ENCODE peak calls at places on chromosome 15, in nine cellular contexts. O, P, N, S, E, Q, R, X and K are unnamed samples.

GRCh38 chr15:100252779-100253417 is 88.9 kb downstream of the ADAMTS17 start:
- DNase-seq in E (no peak), O (no peak), X (no peak), Q (no peak), P (no peak), N (no peak), R (no peak), S (no peak), K (no peak)

GRCh38 chr15:44009056-44009455 is 182.3 kb downstream of the WDR76 start:
- DNase-seq in E (no peak), P (no peak), O (no peak), X (no peak), N (peak), S (no peak), R (no peak), Q (no peak), K (no peak)

GRCh38 chr15:74406992-74407705 is 26.6 kb downstream of the SEMA7A start:
- DNase-seq in S (peak), X (no peak), N (peak), P (no peak), E (no peak), O (no peak), R (no peak), Q (no peak), K (no peak)

GRCh38 chr15:79919090-79919748 is 22.4 kb upstream of the MTHFS start:
- DNase-seq in O (no peak), R (no peak), E (no peak), Q (peak), P (no peak), X (no peak), S (no peak), N (no peak), K (no peak)

GRCh38 chr15:68602484-68603240 is 23.9 kb downstream of the CORO2B start:
- DNase-seq in S (no peak), P (no peak), R (no peak), N (no peak), Q (no peak), E (peak), X (no peak), O (no peak), K (no peak)

GRCh38 chr15:93164409-93164808 is 75.4 kb upstream of the RGMA start:
- DNase-seq in X (no peak), E (no peak), O (no peak), N (no peak), S (no peak), P (no peak), R (no peak), Q (no peak), K (no peak)

GRCh38 chr15:76380249-76380648 is 43.7 kb downstream of the ISL2 start:
- DNase-seq in S (no peak), Q (no peak), P (no peak), O (no peak), N (no peak), E (no peak), X (no peak), R (no peak), K (no peak)

GRCh38 chr15:29143909-29144308 is 125.7 kb downstream of the NSMCE3 start:
- DNase-seq in E (no peak), N (peak), X (no peak), O (no peak), S (no peak), P (no peak), R (no peak), Q (no peak), K (no peak)

GRCh38 chr15:65460948-65461347 is 38.2 kb upstream of the IGDCC4 start:
- DNase-seq in O (no peak), S (no peak), Q (no peak), N (no peak), R (no peak), P (peak), E (no peak), X (no peak), K (no peak)

GRCh38 chr15:83747050-83747717 is 93.3 kb downstream of the ADAMTSL3 start:
- DNase-seq in E (no peak), Q (no peak), O (no peak), R (no peak), P (no peak), X (no peak), N (peak), S (no peak), K (no peak)

GRCh38 chr15:69413822-69414701 is at the start of gene KIF23:
- DNase-seq in Q (peak), S (peak), E (peak), P (peak), X (peak), O (peak), N (peak), R (peak), K (peak)

GRCh38 chr15:70830615-70831014 is 23.3 kb downstream of the LARP6 start:
- DNase-seq in P (no peak), S (no peak), Q (no peak), N (peak), R (no peak), X (no peak), E (no peak), O (no peak), K (no peak)

GRCh38 chr15:85718271-85718971 is 76.3 kb downstream of the KLHL25 start:
- DNase-seq in O (no peak), E (no peak), P (no peak), S (no peak), X (no peak), Q (no peak), R (no peak), N (no peak), K (no peak)

GRCh38 chr15:80309769-80310384 is 57.9 kb upstream of the CTXND1 start:
- DNase-seq in N (peak), S (peak), O (no peak), E (peak), X (no peak), P (no peak), R (no peak), Q (no peak), K (no peak)

GRCh38 chr15:86608461-86608860 is 528.8 kb downstream of the AGBL1 start:
- DNase-seq in P (no peak), E (no peak), S (no peak), X (peak), Q (no peak), N (no peak), R (no peak), O (no peak), K (no peak)

GRCh38 chr15:74201656-74202420 is 749 bp downstream of the STRA6 start:
- DNase-seq in O (no peak), E (no peak), N (no peak), Q (no peak), P (no peak), R (no peak), X (no peak), S (no peak), K (no peak)

GRCh38 chr15:85377986-85378385 is 2.4 kb upstream of the AKAP13 start:
- DNase-seq in E (no peak), N (no peak), R (no peak), X (no peak), O (no peak), S (no peak), Q (no peak), P (no peak), K (no peak)

GRCh38 chr15:101439920-101440319 is 49.6 kb downstream of the PCSK6 start:
- DNase-seq in S (no peak), O (no peak), X (no peak), Q (no peak), E (no peak), R (no peak), N (no peak), P (no peak), K (no peak)

GRCh38 chr15:64749167-64749566 is 26.2 kb downstream of the RBPMS2 start:
- DNase-seq in O (no peak), P (no peak), R (no peak), X (no peak), E (no peak), S (no peak), N (peak), Q (no peak), K (no peak)

GRCh38 chr15:51726302-51727073 is 11.0 kb downstream of the LYSMD2 start:
- DNase-seq in P (peak), E (no peak), X (peak), R (no peak), Q (no peak), O (no peak), S (peak), N (peak), K (no peak)

GRCh38 chr15:87224409-87224808 is 1032.1 kb downstream of the NTRK3 start:
- DNase-seq in Q (no peak), O (no peak), P (no peak), N (peak), R (no peak), E (no peak), S (no peak), X (no peak), K (no peak)

GRCh38 chr15:101306341-101307047 is 11.4 kb upstream of the SNRPA1 start:
- DNase-seq in S (no peak), R (no peak), E (no peak), N (no peak), O (no peak), X (no peak), Q (no peak), P (no peak), K (peak)

GRCh38 chr15:60373745-60374144 is 24.0 kb downstream of the ANXA2 start:
- DNase-seq in R (no peak), N (no peak), S (no peak), O (no peak), Q (no peak), X (no peak), E (no peak), P (no peak), K (no peak)